ENCODE peak calls at places on chromosomes 3 and 15, in seven cellular contexts. W is BJ, H is neural progenitor cell, O is endodermal cell, J is tibial artery, M is foreskin fibroblast, P is right cardiac atrium. G is an unnamed sample.

GRCh38 chr3:71973337-71974030 is 188.5 kb upstream of the PROK2 start:
- DNase-seq in W (no peak), H (no peak), O (no peak), J (no peak), M (no peak), P (peak), G (no peak)

GRCh38 chr15:50953302-50953701 is 44.8 kb downstream of the AP4E1 start:
- DNase-seq in W (no peak), H (no peak), O (no peak), J (no peak), M (no peak), P (no peak), G (peak)

GRCh38 chr15:63492541-63493077 is 11.8 kb upstream of the USP3 start:
- DNase-seq in W (no peak), H (no peak), O (no peak), J (no peak), M (peak), P (no peak), G (peak)

GRCh38 chr3:152656207-152657001 is 178.5 kb upstream of the P2RY1 start:
- DNase-seq in W (no peak), H (peak), O (no peak), J (no peak), M (no peak), P (no peak), G (no peak)

GRCh38 chr15:30984542-30984941 is 6.9 kb downstream of the MTMR10 start:
- DNase-seq in W (no peak), H (no peak), O (no peak), J (no peak), M (no peak), P (no peak), G (no peak)

GRCh38 chr3:134084230-134084950 is 54.7 kb upstream of the SLCO2A1 start:
- DNase-seq in W (no peak), H (no peak), O (peak), J (no peak), M (no peak), P (no peak), G (no peak)

GRCh38 chr3:64992462-64993285 is 304.9 kb upstream of the ADAMTS9 start:
- DNase-seq in W (no peak), H (no peak), O (peak), J (no peak), M (no peak), P (no peak), G (no peak)

GRCh38 chr15:64961013-64961412 is 28.7 kb downstream of the SPG21 start:
- DNase-seq in W (no peak), H (no peak), O (no peak), J (no peak), M (no peak), P (no peak), G (no peak)

GRCh38 chr3:127265581-127265981 is 22.3 kb downstream of the PRR20G start:
- DNase-seq in W (no peak), H (no peak), O (no peak), J (no peak), M (no peak), P (no peak), G (no peak)

GRCh38 chr3:39882111-39882510 is 72.7 kb downstream of the MYRIP start:
- DNase-seq in W (no peak), H (no peak), O (no peak), J (no peak), M (no peak), P (no peak), G (no peak)

GRCh38 chr15:67003586-67003985 is 61.8 kb upstream of the SMAD3 start:
- DNase-seq in W (no peak), H (no peak), O (no peak), J (no peak), M (no peak), P (no peak), G (no peak)

GRCh38 chr15:64343222-64343621 is 12.8 kb downstream of the CSNK1G1 start:
- DNase-seq in W (peak), H (no peak), O (no peak), J (no peak), M (peak), P (no peak), G (no peak)

GRCh38 chr15:66462630-66463029 is 34.9 kb downstream of the SNAPC5 start:
- DNase-seq in W (no peak), H (no peak), O (no peak), J (no peak), M (no peak), P (no peak), G (peak)

GRCh38 chr15:65867244-65867643 is 2.0 kb upstream of the RAB11A start:
- DNase-seq in W (no peak), H (no peak), O (no peak), J (no peak), M (no peak), P (no peak), G (no peak)

GRCh38 chr3:184154909-184155643 is at the start of gene DVL3:
- DNase-seq in W (no peak), H (peak), O (peak), J (peak), M (peak), P (peak), G (peak)

GRCh38 chr3:2154596-2154995 is 55.9 kb downstream of the CNTN4 start:
- DNase-seq in W (no peak), H (no peak), O (no peak), J (no peak), M (no peak), P (no peak), G (no peak)

GRCh38 chr3:13081603-13082360 is 8.6 kb upstream of the IQSEC1 start:
- DNase-seq in W (no peak), H (no peak), O (no peak), J (no peak), M (no peak), P (no peak), G (no peak)

GRCh38 chr3:11021611-11022011 is 29.1 kb downstream of the SLC6A1 start:
- DNase-seq in W (no peak), H (peak), O (peak), J (no peak), M (no peak), P (no peak), G (no peak)

GRCh38 chr3:42891042-42891441 is 14.9 kb upstream of the ZNF662 start:
- DNase-seq in W (no peak), H (peak), O (peak), J (no peak), M (no peak), P (no peak), G (no peak)

GRCh38 chr15:45326776-45327175 is 51.6 kb downstream of the GATM start:
- DNase-seq in W (no peak), H (no peak), O (no peak), J (no peak), M (no peak), P (no peak), G (no peak)

GRCh38 chr3:59163953-59164352 is 114.1 kb upstream of the CFAP20DC start:
- DNase-seq in W (no peak), H (no peak), O (no peak), J (no peak), M (no peak), P (no peak), G (peak)

GRCh38 chr3:101381809-101382208 is 61.4 kb upstream of the IMPG2 start:
- DNase-seq in W (peak), H (peak), O (no peak), J (no peak), M (peak), P (no peak), G (peak)

GRCh38 chr3:37349640-37350039 is 175.3 kb upstream of the LRRFIP2 start:
- DNase-seq in W (no peak), H (no peak), O (no peak), J (no peak), M (no peak), P (no peak), G (no peak)

GRCh38 chr3:126523745-126524428 is at the start of gene CHST13:
- DNase-seq in W (no peak), H (peak), O (peak), J (no peak), M (peak), P (peak), G (peak)

GRCh38 chr15:25469377-25469776 is 30.6 kb upstream of the UBE3A start:
- DNase-seq in W (no peak), H (no peak), O (no peak), J (no peak), M (peak), P (no peak), G (peak)

GRCh38 chr3:123021986-123022510 is 5.5 kb downstream of the SEMA5B start:
- DNase-seq in W (no peak), H (peak), O (no peak), J (no peak), M (no peak), P (no peak), G (no peak)

GRCh38 chr15:67701669-67702068 is 123.6 kb upstream of the SKOR1 start:
- DNase-seq in W (peak), H (no peak), O (no peak), J (no peak), M (peak), P (no peak), G (peak)

GRCh38 chr3:108047987-108048386 is 42.8 kb downstream of the CD47 start:
- DNase-seq in W (no peak), H (no peak), O (no peak), J (no peak), M (no peak), P (no peak), G (no peak)

GRCh38 chr3:104273046-104273649 is 1093.6 kb upstream of the ALCAM start:
- DNase-seq in W (no peak), H (peak), O (no peak), J (no peak), M (peak), P (no peak), G (peak)

GRCh38 chr3:51931756-51932155 is 9.9 kb downstream of the RRP9 start:
- DNase-seq in W (no peak), H (no peak), O (no peak), J (no peak), M (no peak), P (no peak), G (no peak)

GRCh38 chr3:127673191-127674098 is 693 bp downstream of the ABTB1 start:
- DNase-seq in W (no peak), H (peak), O (peak), J (peak), M (peak), P (peak), G (peak)

GRCh38 chr3:59338934-59339333 is 289.1 kb upstream of the CFAP20DC start:
- DNase-seq in W (no peak), H (no peak), O (no peak), J (no peak), M (no peak), P (no peak), G (no peak)

GRCh38 chr3:49813497-49814174 is at the start of gene UBA7:
- DNase-seq in W (no peak), H (no peak), O (no peak), J (peak), M (peak), P (peak), G (peak)

GRCh38 chr3:45414823-45415222 is 26.4 kb downstream of the LARS2 start:
- DNase-seq in W (no peak), H (no peak), O (no peak), J (no peak), M (no peak), P (no peak), G (no peak)

GRCh38 chr3:111103807-111104206 is 32.2 kb downstream of the NECTIN3 start:
- DNase-seq in W (no peak), H (no peak), O (no peak), J (no peak), M (peak), P (no peak), G (peak)

GRCh38 chr3:111112913-111113312 is 41.3 kb downstream of the NECTIN3 start:
- DNase-seq in W (no peak), H (peak), O (peak), J (no peak), M (peak), P (no peak), G (peak)

DNA sequence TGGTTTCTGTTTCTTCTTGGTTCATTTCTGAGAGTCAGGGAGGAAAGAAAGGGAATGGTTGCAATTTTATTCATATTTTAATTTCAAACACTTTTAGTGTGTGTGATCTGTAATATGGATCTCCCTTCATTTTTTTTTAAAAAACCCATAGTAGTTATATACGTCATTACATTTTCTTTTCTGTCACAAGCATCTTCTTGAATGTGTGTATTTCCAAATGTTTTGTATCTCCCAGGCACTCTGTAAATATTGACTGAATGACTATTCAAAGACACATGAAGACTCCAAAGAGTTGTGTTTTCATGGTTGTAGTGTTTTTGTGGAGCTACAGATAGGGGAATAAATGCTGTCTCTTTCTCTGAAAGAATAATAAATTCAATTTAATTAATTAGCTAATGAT is 35.4 kb downstream of the NECTIN3 start:
- DNase-seq in W (no peak), H (no peak), O (no peak), J (no peak), M (no peak), P (no peak), G (no peak)
- H3K4me3 ChIP-seq in W (no peak), H (no peak), O (no peak), J (no peak), M (no peak), P (no peak), G (no peak)

GRCh38 chr3:181711325-181712135 is at the start of gene SOX2:
- DNase-seq in W (no peak), H (peak), O (peak), J (no peak), M (peak), P (peak), G (peak)
- H3K4me3 ChIP-seq in W (peak), H (peak), O (peak), J (peak), M (peak), P (peak), G (peak)

DNA sequence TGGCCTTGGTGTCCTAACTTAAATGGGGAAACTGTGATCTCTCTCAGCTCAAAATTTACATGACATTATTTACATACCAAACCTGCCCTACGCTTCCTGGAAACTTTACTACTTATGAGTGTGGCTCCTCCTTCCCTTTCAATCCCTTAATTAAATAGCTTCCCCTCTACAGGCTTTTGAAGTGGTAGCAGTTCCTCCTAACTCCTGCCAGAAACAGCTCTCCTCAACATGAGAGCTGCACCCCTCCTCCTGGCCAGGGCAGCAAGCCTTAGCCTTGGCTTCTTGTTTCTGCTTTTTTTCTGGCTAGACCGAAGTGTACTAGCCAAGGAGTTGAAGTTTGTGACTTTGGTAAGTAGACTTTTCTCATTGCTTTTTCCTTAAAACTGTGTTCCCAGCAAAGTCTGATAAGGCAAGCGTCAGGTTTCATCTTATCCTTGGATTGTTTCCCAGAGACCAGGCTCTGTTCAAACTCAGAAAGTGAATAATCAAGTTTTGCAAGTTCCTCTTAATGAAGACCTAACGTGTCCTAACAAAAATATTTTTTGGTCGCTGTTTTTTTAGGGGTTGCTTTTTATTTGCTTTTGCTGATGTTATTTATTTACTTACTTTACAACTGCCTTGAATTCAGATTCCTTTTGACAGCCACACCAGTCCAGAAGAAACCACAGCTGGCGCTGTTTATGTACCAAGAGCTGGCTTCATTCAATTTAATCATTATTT is at the start of gene ACP3:
- DNase-seq in W (peak), H (peak), O (peak), J (peak), M (peak), P (peak), G (peak)
- H3K4me3 ChIP-seq in W (no peak), H (no peak), O (peak), J (peak), M (peak), P (no peak), G (peak)

DNA sequence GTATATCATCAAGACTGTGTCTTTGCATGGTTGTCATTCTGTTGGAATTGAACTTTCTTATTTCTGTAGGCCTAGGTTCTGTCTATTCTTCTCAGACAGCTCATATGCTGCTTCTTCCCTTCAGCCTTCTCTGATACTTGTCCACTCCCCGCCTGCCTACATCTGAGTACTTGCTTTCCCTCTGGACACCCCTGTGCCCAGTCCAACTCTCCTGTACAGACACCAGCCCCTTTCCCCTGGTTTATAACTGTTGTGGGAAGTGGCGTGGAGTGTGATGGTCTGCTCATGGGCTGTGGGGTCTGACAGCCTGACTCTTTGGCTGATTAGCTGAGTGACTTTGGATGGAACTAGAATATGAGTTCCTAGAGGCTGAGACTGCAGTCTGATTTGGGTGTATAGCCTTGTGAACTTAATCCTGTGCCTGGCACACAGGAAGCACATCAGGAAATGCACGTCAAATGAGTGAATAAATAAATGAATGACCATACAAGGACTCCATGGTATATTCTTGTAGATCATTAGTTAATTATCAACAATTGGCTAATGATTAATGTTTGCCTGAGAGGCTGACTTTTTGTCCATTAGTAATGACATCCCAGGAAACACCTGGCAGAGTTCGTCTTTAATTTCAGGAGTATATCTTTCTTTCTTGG is 11.8 kb downstream of the CACNA1D start:
- DNase-seq in W (no peak), H (no peak), O (no peak), J (no peak), M (no peak), P (no peak), G (no peak)
- H3K4me3 ChIP-seq in W (no peak), H (no peak), O (no peak), J (no peak), M (no peak), P (no peak), G (no peak)

DNA sequence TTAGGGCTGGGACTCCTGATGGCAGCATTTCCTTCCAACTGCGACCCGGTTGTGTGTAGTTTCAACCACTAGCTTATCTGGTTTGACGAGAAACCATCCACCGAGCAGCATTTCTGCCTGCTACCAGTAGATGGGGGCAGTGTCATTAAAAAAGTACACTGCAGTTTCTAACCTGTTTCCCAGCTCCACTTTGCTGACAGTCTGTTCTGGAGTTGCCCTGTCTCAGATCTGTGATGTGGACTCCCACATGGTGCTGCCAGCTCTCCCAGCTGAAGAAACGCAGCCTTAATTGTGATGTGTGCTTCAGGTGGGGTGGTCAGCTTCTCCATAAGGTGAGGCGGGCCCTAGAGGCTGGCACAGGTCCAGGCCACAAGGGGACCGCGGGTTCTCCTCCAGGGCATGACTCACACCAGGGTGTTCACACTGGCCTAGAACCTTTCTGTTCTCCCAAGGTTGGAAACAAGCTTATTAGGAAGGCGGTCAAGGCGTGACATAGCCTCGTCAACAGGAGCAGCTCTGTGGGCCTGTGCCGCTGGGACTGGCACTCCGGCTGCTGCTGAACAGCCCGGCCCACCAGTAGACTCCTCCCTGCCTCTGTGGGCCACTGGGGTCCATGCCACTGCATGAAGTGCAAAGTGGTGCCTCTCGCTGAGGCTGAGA is 2.9 kb upstream of the FAM43A start:
- DNase-seq in W (no peak), H (peak), O (peak), J (peak), M (peak), P (peak), G (peak)
- H3K4me3 ChIP-seq in W (no peak), H (no peak), O (no peak), J (no peak), M (no peak), P (no peak), G (no peak)

DNA sequence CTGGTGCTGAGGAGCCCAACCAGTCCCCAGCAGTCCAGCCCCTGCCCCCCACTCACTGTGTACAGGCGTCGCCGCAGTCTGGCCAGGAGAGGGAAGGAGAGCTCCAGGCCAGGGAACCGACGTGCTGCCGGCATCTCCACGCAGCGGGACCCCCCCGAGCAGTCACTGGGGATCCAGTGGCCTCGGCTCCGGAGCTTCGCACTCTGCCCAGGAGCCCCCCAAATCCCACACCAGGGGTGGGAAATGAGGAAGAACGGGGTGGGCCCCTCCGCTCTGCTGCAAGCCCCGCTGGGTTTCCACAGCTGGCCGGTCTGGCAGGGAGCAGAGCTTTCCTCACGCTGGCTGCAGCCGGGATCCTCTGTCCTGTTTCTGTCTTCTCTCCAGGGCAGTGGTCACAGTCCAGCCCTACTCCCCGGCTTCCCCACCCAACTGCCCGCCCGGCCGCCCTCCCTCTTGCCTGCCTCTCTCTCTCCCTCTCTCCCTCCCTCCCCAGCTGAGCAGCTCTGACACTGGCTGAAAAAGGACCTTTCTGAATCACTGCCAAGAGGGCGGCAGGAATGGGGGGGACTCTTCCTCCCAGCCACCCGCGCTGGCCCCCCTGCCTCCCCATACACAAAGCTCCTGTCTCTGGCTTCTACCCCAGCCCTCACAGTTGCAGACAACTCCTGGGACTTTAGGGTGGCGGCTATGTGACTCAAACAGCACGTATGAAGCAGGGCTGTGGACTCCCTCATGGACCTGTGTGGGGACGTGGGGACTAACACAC is 15.8 kb downstream of the TNK2 start:
- DNase-seq in W (no peak), H (peak), O (peak), J (peak), M (peak), P (peak), G (peak)
- H3K4me3 ChIP-seq in W (peak), H (no peak), O (no peak), J (peak), M (peak), P (peak), G (peak)

G was measured in choroid plexus epithelial cell.